ENCODE peak calls at places on chromosome 22, in eight cellular contexts. J, C, N, U, T, O, V and W are unnamed samples.

GRCh38 chr22:39965749-39966148 is 5.6 kb downstream of the TMA7B start:
- DNase-seq in J (no peak), C (no peak), N (no peak), U (no peak), T (no peak), O (no peak), V (no peak), W (no peak)

GRCh38 chr22:26522012-26522411 is 9.7 kb upstream of the TFIP11 start:
- DNase-seq in J (no peak), C (no peak), N (no peak), U (no peak), T (no peak), O (no peak), V (no peak), W (no peak)

GRCh38 chr22:27726726-27727449 is 74.7 kb downstream of the MN1 start:
- DNase-seq in J (peak), C (peak), N (no peak), U (no peak), T (no peak), O (no peak), V (peak), W (no peak)

GRCh38 chr22:28792491-28793383 is 7.6 kb downstream of the XBP1 start:
- DNase-seq in J (no peak), C (no peak), N (no peak), U (peak), T (no peak), O (no peak), V (no peak), W (no peak)

GRCh38 chr22:16721969-16722368 is 103.2 kb downstream of the XKR3 start:
- DNase-seq in J (no peak), C (no peak), N (no peak), U (no peak), T (no peak), O (no peak), V (no peak), W (no peak)

GRCh38 chr22:28230682-28231081 is 311.6 kb upstream of the PITPNB start:
- DNase-seq in J (no peak), C (peak), N (no peak), U (no peak), T (no peak), O (no peak), V (no peak), W (no peak)

GRCh38 chr22:27420817-27421361 is 380.7 kb downstream of the MN1 start:
- DNase-seq in J (no peak), C (peak), N (no peak), U (no peak), T (peak), O (no peak), V (peak), W (no peak)

GRCh38 chr22:16955678-16956210 is 52.3 kb downstream of the GAB4 start:
- DNase-seq in J (no peak), C (no peak), N (no peak), U (peak), T (no peak), O (no peak), V (no peak), W (no peak)

GRCh38 chr22:19291580-19292261 is at the start of gene CLTCL1:
- DNase-seq in J (peak), C (peak), N (peak), U (peak), T (no peak), O (peak), V (peak), W (peak)

GRCh38 chr22:22392131-22392530 is 116.4 kb downstream of the ZNF280B start:
- DNase-seq in J (no peak), C (no peak), N (no peak), U (no peak), T (no peak), O (no peak), V (no peak), W (no peak)

GRCh38 chr22:36257948-36258674 is 5.2 kb downstream of the APOL1 start:
- DNase-seq in J (no peak), C (no peak), N (no peak), U (no peak), T (no peak), O (no peak), V (no peak), W (no peak)

GRCh38 chr22:20159088-20159487 is 8.2 kb upstream of the CCDC188 start:
- DNase-seq in J (no peak), C (no peak), N (no peak), U (no peak), T (no peak), O (no peak), V (no peak), W (no peak)

GRCh38 chr22:20864186-20864908 is 5.5 kb downstream of the SNAP29 start:
- DNase-seq in J (no peak), C (peak), N (no peak), U (no peak), T (no peak), O (no peak), V (no peak), W (no peak)

GRCh38 chr22:36397081-36397766 is 9.5 kb upstream of the MYH9 start:
- DNase-seq in J (peak), C (peak), N (no peak), U (no peak), T (no peak), O (no peak), V (no peak), W (no peak)

GRCh38 chr22:44449061-44449682 is 48.9 kb downstream of the RTL6 start:
- DNase-seq in J (peak), C (peak), N (no peak), U (peak), T (peak), O (no peak), V (no peak), W (peak)

GRCh38 chr22:19970479-19971275 is 29.1 kb upstream of the TXNRD2 start:
- DNase-seq in J (peak), C (peak), N (peak), U (peak), T (no peak), O (peak), V (peak), W (peak)

GRCh38 chr22:44605486-44605885 is 96.5 kb upstream of the PRR5 start:
- DNase-seq in J (no peak), C (no peak), N (no peak), U (no peak), T (no peak), O (no peak), V (no peak), W (no peak)

GRCh38 chr22:45762545-45763235 is 91.1 kb downstream of the ATXN10 start:
- DNase-seq in J (no peak), C (no peak), N (no peak), U (no peak), T (no peak), O (no peak), V (no peak), W (no peak)

GRCh38 chr22:27181537-27181936 is 524.1 kb downstream of the MIAT start:
- DNase-seq in J (no peak), C (no peak), N (no peak), U (no peak), T (no peak), O (no peak), V (no peak), W (no peak)

GRCh38 chr22:41687901-41688364 is 734 bp downstream of the SNU13 start:
- DNase-seq in J (no peak), C (peak), N (peak), U (peak), T (no peak), O (peak), V (peak), W (no peak)

GRCh38 chr22:39315389-39315788 is 4.0 kb downstream of the RPL3 start:
- DNase-seq in J (no peak), C (no peak), N (no peak), U (no peak), T (no peak), O (no peak), V (no peak), W (no peak)

GRCh38 chr22:40044870-40045834 is 50.4 kb downstream of the FAM83F start:
- DNase-seq in J (peak), C (no peak), N (peak), U (peak), T (no peak), O (peak), V (no peak), W (peak)

GRCh38 chr22:30186535-30186934 is 60.0 kb downstream of the LIF start:
- DNase-seq in J (no peak), C (no peak), N (no peak), U (no peak), T (no peak), O (no peak), V (no peak), W (no peak)

GRCh38 chr22:27193215-27193614 is 535.8 kb downstream of the MIAT start:
- DNase-seq in J (no peak), C (no peak), N (no peak), U (no peak), T (no peak), O (no peak), V (no peak), W (no peak)

GRCh38 chr22:27554106-27554814 is 247.3 kb downstream of the MN1 start:
- DNase-seq in J (no peak), C (peak), N (no peak), U (no peak), T (no peak), O (no peak), V (no peak), W (no peak)

GRCh38 chr22:20001082-20001638 is 15.5 kb downstream of the ARVCF start:
- DNase-seq in J (no peak), C (no peak), N (peak), U (no peak), T (no peak), O (no peak), V (no peak), W (no peak)

GRCh38 chr22:21593406-21594232 is 26.1 kb downstream of the UBE2L3 start:
- DNase-seq in J (peak), C (no peak), N (peak), U (no peak), T (no peak), O (no peak), V (no peak), W (no peak)

GRCh38 chr22:41178425-41178975 is 26.6 kb upstream of the L3MBTL2 start:
- DNase-seq in J (no peak), C (no peak), N (no peak), U (no peak), T (no peak), O (no peak), V (peak), W (no peak)

GRCh38 chr22:23750744-23751440 is at the start of gene ZNF70:
- DNase-seq in J (peak), C (peak), N (peak), U (peak), T (no peak), O (peak), V (peak), W (peak)
- TF ChIP-seq CTCF in J (peak), C (no peak), N (peak), U (peak), T (peak), O (no peak), V (no peak), W (peak)

GRCh38 chr22:38201718-38202436 is at the start of gene MAFF:
- DNase-seq in J (peak), C (peak), N (peak), U (peak), T (peak), O (peak), V (peak), W (peak)
- TF ChIP-seq CTCF in J (no peak), C (no peak), N (no peak), U (no peak), T (no peak), O (no peak), V (no peak), W (no peak)

GRCh38 chr22:42994917-42995562 is 19.9 kb downstream of the PACSIN2 start:
- DNase-seq in J (peak), C (peak), N (no peak), U (peak), T (peak), O (no peak), V (peak), W (peak)

GRCh38 chr22:42992886-42993479 is 22.0 kb downstream of the PACSIN2 start:
- DNase-seq in J (no peak), C (no peak), N (no peak), U (no peak), T (no peak), O (no peak), V (no peak), W (no peak)

GRCh38 chr22:42994276-42994916 is 20.6 kb downstream of the PACSIN2 start:
- DNase-seq in J (no peak), C (no peak), N (no peak), U (no peak), T (no peak), O (no peak), V (no peak), W (no peak)

GRCh38 chr22:42992092-42992491 is 22.9 kb downstream of the PACSIN2 start:
- DNase-seq in J (no peak), C (no peak), N (no peak), U (no peak), T (no peak), O (no peak), V (no peak), W (no peak)

GRCh38 chr22:42993651-42994275 is 21.2 kb downstream of the PACSIN2 start:
- DNase-seq in J (no peak), C (peak), N (no peak), U (no peak), T (no peak), O (no peak), V (no peak), W (no peak)
- TF ChIP-seq CTCF in J (no peak), C (no peak), N (no peak), U (no peak), T (no peak), O (no peak), V (no peak), W (no peak)

DNA sequence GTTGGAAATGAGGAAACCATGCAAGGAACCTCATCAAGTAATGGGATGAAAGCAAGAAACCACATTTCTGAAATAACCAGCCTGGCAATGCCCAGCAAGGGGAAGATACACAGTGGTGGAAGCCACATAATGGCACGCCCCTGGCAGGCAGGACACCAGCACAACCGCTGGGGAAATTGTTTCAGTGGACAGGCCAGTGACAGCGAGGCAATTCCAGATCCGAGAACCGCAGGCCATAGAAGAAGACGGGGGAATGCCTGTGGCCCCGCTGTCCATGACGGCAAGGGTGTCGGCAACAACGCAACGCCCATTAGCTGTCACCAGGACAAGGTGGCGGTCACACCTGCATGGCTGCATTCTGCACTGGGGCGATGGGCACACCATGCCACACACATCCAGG is 1389.6 kb downstream of the BRD1 start:
- DNase-seq in J (no peak), C (no peak), N (no peak), U (no peak), T (no peak), O (no peak), V (no peak), W (no peak)
- TF ChIP-seq CTCF in J (no peak), C (no peak), N (no peak), U (no peak), T (no peak), O (no peak), V (no peak), W (no peak)

DNA sequence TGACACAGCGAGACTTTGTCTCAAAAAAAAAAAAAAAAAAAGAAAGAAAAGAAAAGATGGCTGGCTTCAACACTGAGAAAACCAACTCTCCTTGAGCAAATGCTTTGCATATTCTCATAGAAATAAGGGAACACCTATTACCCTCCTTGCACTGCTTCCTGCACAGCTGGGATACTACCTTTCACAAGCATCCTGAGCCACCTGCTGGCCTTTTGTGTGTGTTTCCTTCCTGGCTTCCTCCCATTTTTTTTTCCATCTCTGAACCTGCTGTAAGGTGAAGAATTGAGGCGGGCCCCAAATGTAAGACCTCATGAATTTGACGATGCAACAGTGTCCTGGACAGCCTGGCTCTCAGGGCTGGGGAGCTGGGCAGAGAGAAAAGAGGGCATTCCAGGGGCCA is 1.9 kb upstream of the RFPL3 start:
- DNase-seq in J (no peak), C (no peak), N (no peak), U (no peak), T (no peak), O (no peak), V (no peak), W (no peak)
- TF ChIP-seq CTCF in J (no peak), C (no peak), N (no peak), U (no peak), T (no peak), O (no peak), V (no peak), W (no peak)

GRCh38 chr22:24555496-24556253 is at the start of gene SNRPD3:
- DNase-seq in J (peak), C (peak), N (peak), U (peak), T (peak), O (peak), V (peak), W (peak)
- TF ChIP-seq CTCF in J (no peak), C (no peak), N (peak), U (no peak), T (no peak), O (no peak), V (peak), W (no peak)

GRCh38 chr22:49929553-49929979 is 11.1 kb downstream of the CRELD2 start:
- DNase-seq in J (no peak), C (peak), N (peak), U (peak), T (no peak), O (peak), V (no peak), W (peak)
- TF ChIP-seq CTCF in J (peak), C (peak), N (peak), U (peak), T (peak), O (peak), V (peak), W (no peak)

GRCh38 chr22:49983148-49984042 is 22.8 kb downstream of the PIM3 start:
- DNase-seq in J (no peak), C (no peak), N (peak), U (no peak), T (no peak), O (peak), V (no peak), W (no peak)
- TF ChIP-seq CTCF in J (peak), C (peak), N (no peak), U (peak), T (peak), O (peak), V (no peak), W (peak)